ENCODE peak calls at places on chromosomes 3 and 15, in eight cellular contexts. P, Y, C, R, I, S, Z and D are unnamed samples.

GRCh38 chr3:20197775-20198174 is 11.8 kb upstream of the SGO1 start:
- DNase-seq in P (no peak), Y (no peak), C (no peak), R (no peak), I (no peak), S (no peak), Z (no peak), D (no peak)

GRCh38 chr15:47787875-47788274 is 70.6 kb downstream of the SEMA6D start:
- DNase-seq in P (no peak), Y (no peak), C (no peak), R (no peak), I (no peak), S (no peak), Z (no peak), D (no peak)

GRCh38 chr3:57951106-57951882 is 56.9 kb upstream of the FLNB start:
- DNase-seq in P (peak; percentile 69), Y (peak; percentile 75), C (peak; percentile 19), R (peak; percentile 79), I (peak; percentile 38), S (peak; percentile 66), Z (no peak), D (no peak)

GRCh38 chr15:64991536-64992135 is 1.9 kb upstream of the SPG21 start:
- DNase-seq in P (no peak), Y (no peak), C (no peak), R (no peak), I (no peak), S (no peak), Z (no peak), D (no peak)

GRCh38 chr15:58064119-58065010 is 1.1 kb downstream of the ALDH1A2 start:
- DNase-seq in P (no peak), Y (peak; percentile 27), C (no peak), R (no peak), I (no peak), S (no peak), Z (no peak), D (no peak)

GRCh38 chr15:84112025-84112424 is 123.5 kb upstream of the GOLGA6L4 start:
- DNase-seq in P (no peak), Y (peak; percentile 31), C (no peak), R (no peak), I (no peak), S (no peak), Z (no peak), D (no peak)

GRCh38 chr3:124034016-124034808 is 42.3 kb upstream of the ROPN1 start:
- DNase-seq in P (peak; percentile 51), Y (peak; percentile 3), C (no peak), R (peak; percentile 51), I (peak; percentile 55), S (no peak), Z (peak; percentile 56), D (no peak)

GRCh38 chr15:25051399-25052154 is 96.8 kb downstream of the SNRPN start:
- DNase-seq in P (peak; percentile 16), Y (no peak), C (no peak), R (no peak), I (no peak), S (no peak), Z (no peak), D (no peak)

GRCh38 chr3:126135056-126135397 is 45.4 kb downstream of the ALDH1L1 start:
- DNase-seq in P (peak; percentile 31), Y (no peak), C (no peak), R (peak; percentile 26), I (no peak), S (no peak), Z (no peak), D (no peak)